ENCODE peak calls at places on chromosome 5, in five cellular contexts. One of them, this sample, is unnamed.

GRCh38 chr5:29321591-29321990 is 1871.9 kb upstream of the CDH6 start:
- DNase-seq in HFF-Myc: no peak
- DNase-seq in lung: no peak
- DNase-seq in activated CD8-positive, alpha-beta T cell treated with anti-CD3 and anti-CD28 coated beads, Interleukin-2, amount 10 ng/mL, durations not matched to agents 7 days and 5 days: no peak
- DNase-seq in fibroblast of the aortic adventitia: no peak
- DNase-seq in this sample: no peak

GRCh38 chr5:76735762-76736545 is 20.0 kb downstream of the F2R start:
- DNase-seq in HFF-Myc: no peak
- DNase-seq in lung: no peak
- DNase-seq in activated CD8-positive, alpha-beta T cell treated with anti-CD3 and anti-CD28 coated beads, Interleukin-2, amount 10 ng/mL, durations not matched to agents 7 days and 5 days: no peak
- DNase-seq in fibroblast of the aortic adventitia: no peak
- DNase-seq in this sample: no peak

GRCh38 chr5:150448960-150449490 is 514 bp downstream of the RPS14 start:
- DNase-seq in HFF-Myc: no peak
- DNase-seq in lung: no peak
- DNase-seq in activated CD8-positive, alpha-beta T cell treated with anti-CD3 and anti-CD28 coated beads, Interleukin-2, amount 10 ng/mL, durations not matched to agents 7 days and 5 days: peak
- DNase-seq in fibroblast of the aortic adventitia: peak
- DNase-seq in this sample: no peak

GRCh38 chr5:78211052-78211451 is 83.4 kb downstream of the AP3B1 start:
- DNase-seq in HFF-Myc: no peak
- DNase-seq in lung: no peak
- DNase-seq in activated CD8-positive, alpha-beta T cell treated with anti-CD3 and anti-CD28 coated beads, Interleukin-2, amount 10 ng/mL, durations not matched to agents 7 days and 5 days: no peak
- DNase-seq in fibroblast of the aortic adventitia: no peak
- DNase-seq in this sample: no peak

GRCh38 chr5:18920966-18921365 is 1067.0 kb downstream of the CDH18 start:
- DNase-seq in HFF-Myc: no peak
- DNase-seq in lung: no peak
- DNase-seq in activated CD8-positive, alpha-beta T cell treated with anti-CD3 and anti-CD28 coated beads, Interleukin-2, amount 10 ng/mL, durations not matched to agents 7 days and 5 days: no peak
- DNase-seq in fibroblast of the aortic adventitia: no peak
- DNase-seq in this sample: no peak

GRCh38 chr5:2000591-2000990 is 117.9 kb upstream of the IRX4 start:
- DNase-seq in HFF-Myc: no peak
- DNase-seq in lung: peak
- DNase-seq in activated CD8-positive, alpha-beta T cell treated with anti-CD3 and anti-CD28 coated beads, Interleukin-2, amount 10 ng/mL, durations not matched to agents 7 days and 5 days: no peak
- DNase-seq in fibroblast of the aortic adventitia: no peak
- DNase-seq in this sample: no peak

GRCh38 chr5:159135896-159136531 is 36.3 kb upstream of the EBF1 start:
- DNase-seq in HFF-Myc: peak
- DNase-seq in lung: no peak
- DNase-seq in activated CD8-positive, alpha-beta T cell treated with anti-CD3 and anti-CD28 coated beads, Interleukin-2, amount 10 ng/mL, durations not matched to agents 7 days and 5 days: no peak
- DNase-seq in fibroblast of the aortic adventitia: peak
- DNase-seq in this sample: no peak

GRCh38 chr5:119255571-119256356 is 100.1 kb upstream of the TNFAIP8 start:
- DNase-seq in HFF-Myc: no peak
- DNase-seq in lung: no peak
- DNase-seq in activated CD8-positive, alpha-beta T cell treated with anti-CD3 and anti-CD28 coated beads, Interleukin-2, amount 10 ng/mL, durations not matched to agents 7 days and 5 days: no peak
- DNase-seq in fibroblast of the aortic adventitia: no peak
- DNase-seq in this sample: no peak

GRCh38 chr5:400282-401215 is 42.4 kb upstream of the EXOC3 start:
- DNase-seq in HFF-Myc: peak
- DNase-seq in lung: no peak
- DNase-seq in activated CD8-positive, alpha-beta T cell treated with anti-CD3 and anti-CD28 coated beads, Interleukin-2, amount 10 ng/mL, durations not matched to agents 7 days and 5 days: peak
- DNase-seq in fibroblast of the aortic adventitia: peak
- DNase-seq in this sample: no peak

GRCh38 chr5:165325201-165325600 is 1819.8 kb downstream of the MAT2B start:
- DNase-seq in HFF-Myc: no peak
- DNase-seq in lung: no peak
- DNase-seq in activated CD8-positive, alpha-beta T cell treated with anti-CD3 and anti-CD28 coated beads, Interleukin-2, amount 10 ng/mL, durations not matched to agents 7 days and 5 days: no peak
- DNase-seq in fibroblast of the aortic adventitia: peak
- DNase-seq in this sample: no peak

GRCh38 chr5:175922192-175922885 is 45.8 kb downstream of the THOC3 start:
- DNase-seq in HFF-Myc: peak
- DNase-seq in lung: no peak
- DNase-seq in activated CD8-positive, alpha-beta T cell treated with anti-CD3 and anti-CD28 coated beads, Interleukin-2, amount 10 ng/mL, durations not matched to agents 7 days and 5 days: no peak
- DNase-seq in fibroblast of the aortic adventitia: peak
- DNase-seq in this sample: no peak

GRCh38 chr5:159508344-159508743 is 178.1 kb upstream of the IL12B start:
- DNase-seq in HFF-Myc: no peak
- DNase-seq in lung: no peak
- DNase-seq in activated CD8-positive, alpha-beta T cell treated with anti-CD3 and anti-CD28 coated beads, Interleukin-2, amount 10 ng/mL, durations not matched to agents 7 days and 5 days: no peak
- DNase-seq in fibroblast of the aortic adventitia: peak
- DNase-seq in this sample: no peak

GRCh38 chr5:67085616-67086015 is 111.0 kb downstream of the CD180 start:
- DNase-seq in HFF-Myc: no peak
- DNase-seq in lung: no peak
- DNase-seq in activated CD8-positive, alpha-beta T cell treated with anti-CD3 and anti-CD28 coated beads, Interleukin-2, amount 10 ng/mL, durations not matched to agents 7 days and 5 days: no peak
- DNase-seq in fibroblast of the aortic adventitia: no peak
- DNase-seq in this sample: no peak

GRCh38 chr5:179235416-179236400 is 109.6 kb downstream of the ADAMTS2 start:
- DNase-seq in HFF-Myc: no peak
- DNase-seq in lung: no peak
- DNase-seq in activated CD8-positive, alpha-beta T cell treated with anti-CD3 and anti-CD28 coated beads, Interleukin-2, amount 10 ng/mL, durations not matched to agents 7 days and 5 days: no peak
- DNase-seq in fibroblast of the aortic adventitia: no peak
- DNase-seq in this sample: no peak

GRCh38 chr5:74895906-74896305 is 29.7 kb upstream of the FAM169A start:
- DNase-seq in HFF-Myc: peak
- DNase-seq in lung: peak
- DNase-seq in activated CD8-positive, alpha-beta T cell treated with anti-CD3 and anti-CD28 coated beads, Interleukin-2, amount 10 ng/mL, durations not matched to agents 7 days and 5 days: no peak
- DNase-seq in fibroblast of the aortic adventitia: peak
- DNase-seq in this sample: peak

GRCh38 chr5:107248065-107248695 is 422.6 kb downstream of the EFNA5 start:
- DNase-seq in HFF-Myc: peak
- DNase-seq in lung: peak
- DNase-seq in activated CD8-positive, alpha-beta T cell treated with anti-CD3 and anti-CD28 coated beads, Interleukin-2, amount 10 ng/mL, durations not matched to agents 7 days and 5 days: peak
- DNase-seq in fibroblast of the aortic adventitia: peak
- DNase-seq in this sample: peak

GRCh38 chr5:101543780-101544179 is 640.7 kb upstream of the ST8SIA4 start:
- DNase-seq in HFF-Myc: no peak
- DNase-seq in lung: no peak
- DNase-seq in activated CD8-positive, alpha-beta T cell treated with anti-CD3 and anti-CD28 coated beads, Interleukin-2, amount 10 ng/mL, durations not matched to agents 7 days and 5 days: no peak
- DNase-seq in fibroblast of the aortic adventitia: no peak
- DNase-seq in this sample: no peak

GRCh38 chr5:72720205-72720604 is 96.3 kb upstream of the TNPO1 start:
- DNase-seq in HFF-Myc: no peak
- DNase-seq in lung: no peak
- DNase-seq in activated CD8-positive, alpha-beta T cell treated with anti-CD3 and anti-CD28 coated beads, Interleukin-2, amount 10 ng/mL, durations not matched to agents 7 days and 5 days: no peak
- DNase-seq in fibroblast of the aortic adventitia: no peak
- DNase-seq in this sample: no peak

GRCh38 chr5:61817472-61818326 is 485.6 kb downstream of the ZSWIM6 start:
- DNase-seq in HFF-Myc: no peak
- DNase-seq in lung: no peak
- DNase-seq in activated CD8-positive, alpha-beta T cell treated with anti-CD3 and anti-CD28 coated beads, Interleukin-2, amount 10 ng/mL, durations not matched to agents 7 days and 5 days: no peak
- DNase-seq in fibroblast of the aortic adventitia: peak
- DNase-seq in this sample: peak

GRCh38 chr5:148966348-148966747 is 96.5 kb downstream of the SH3TC2 start:
- DNase-seq in HFF-Myc: no peak
- DNase-seq in lung: peak
- DNase-seq in activated CD8-positive, alpha-beta T cell treated with anti-CD3 and anti-CD28 coated beads, Interleukin-2, amount 10 ng/mL, durations not matched to agents 7 days and 5 days: no peak
- DNase-seq in fibroblast of the aortic adventitia: no peak
- DNase-seq in this sample: peak

GRCh38 chr5:169050146-169050571 is 250.8 kb downstream of the SLIT3 start:
- DNase-seq in HFF-Myc: no peak
- DNase-seq in lung: no peak
- DNase-seq in activated CD8-positive, alpha-beta T cell treated with anti-CD3 and anti-CD28 coated beads, Interleukin-2, amount 10 ng/mL, durations not matched to agents 7 days and 5 days: no peak
- DNase-seq in fibroblast of the aortic adventitia: peak
- DNase-seq in this sample: no peak

GRCh38 chr5:91219141-91219802 is 163.8 kb downstream of the ARRDC3 start:
- DNase-seq in HFF-Myc: no peak
- DNase-seq in lung: peak
- DNase-seq in activated CD8-positive, alpha-beta T cell treated with anti-CD3 and anti-CD28 coated beads, Interleukin-2, amount 10 ng/mL, durations not matched to agents 7 days and 5 days: no peak
- DNase-seq in fibroblast of the aortic adventitia: peak
- DNase-seq in this sample: peak

GRCh38 chr5:107605596-107606125 is 65.1 kb downstream of the EFNA5 start:
- DNase-seq in HFF-Myc: no peak
- DNase-seq in lung: no peak
- DNase-seq in activated CD8-positive, alpha-beta T cell treated with anti-CD3 and anti-CD28 coated beads, Interleukin-2, amount 10 ng/mL, durations not matched to agents 7 days and 5 days: no peak
- DNase-seq in fibroblast of the aortic adventitia: no peak
- DNase-seq in this sample: peak

GRCh38 chr5:176533894-176534611 is 3.1 kb downstream of the RNF44 start:
- DNase-seq in HFF-Myc: no peak
- DNase-seq in lung: no peak
- DNase-seq in activated CD8-positive, alpha-beta T cell treated with anti-CD3 and anti-CD28 coated beads, Interleukin-2, amount 10 ng/mL, durations not matched to agents 7 days and 5 days: peak
- DNase-seq in fibroblast of the aortic adventitia: peak
- DNase-seq in this sample: peak

GRCh38 chr5:143031781-143032724 is 261.9 kb downstream of the ARHGAP26 start:
- DNase-seq in HFF-Myc: no peak
- DNase-seq in lung: no peak
- DNase-seq in activated CD8-positive, alpha-beta T cell treated with anti-CD3 and anti-CD28 coated beads, Interleukin-2, amount 10 ng/mL, durations not matched to agents 7 days and 5 days: no peak
- DNase-seq in fibroblast of the aortic adventitia: no peak
- DNase-seq in this sample: no peak

GRCh38 chr5:107618233-107618632 is 52.5 kb downstream of the EFNA5 start:
- DNase-seq in HFF-Myc: no peak
- DNase-seq in lung: no peak
- DNase-seq in activated CD8-positive, alpha-beta T cell treated with anti-CD3 and anti-CD28 coated beads, Interleukin-2, amount 10 ng/mL, durations not matched to agents 7 days and 5 days: no peak
- DNase-seq in fibroblast of the aortic adventitia: no peak
- DNase-seq in this sample: no peak

GRCh38 chr5:129619782-129620181 is 128.1 kb upstream of the MINAR2 start:
- DNase-seq in HFF-Myc: no peak
- DNase-seq in lung: no peak
- DNase-seq in activated CD8-positive, alpha-beta T cell treated with anti-CD3 and anti-CD28 coated beads, Interleukin-2, amount 10 ng/mL, durations not matched to agents 7 days and 5 days: no peak
- DNase-seq in fibroblast of the aortic adventitia: no peak
- DNase-seq in this sample: no peak

GRCh38 chr5:61321650-61322049 is 10.4 kb upstream of the ZSWIM6 start:
- DNase-seq in HFF-Myc: no peak
- DNase-seq in lung: no peak
- DNase-seq in activated CD8-positive, alpha-beta T cell treated with anti-CD3 and anti-CD28 coated beads, Interleukin-2, amount 10 ng/mL, durations not matched to agents 7 days and 5 days: no peak
- DNase-seq in fibroblast of the aortic adventitia: no peak
- DNase-seq in this sample: no peak

GRCh38 chr5:93151121-93151520 is 429.9 kb downstream of the NR2F1-AS1 start:
- DNase-seq in HFF-Myc: no peak
- DNase-seq in lung: no peak
- DNase-seq in activated CD8-positive, alpha-beta T cell treated with anti-CD3 and anti-CD28 coated beads, Interleukin-2, amount 10 ng/mL, durations not matched to agents 7 days and 5 days: no peak
- DNase-seq in fibroblast of the aortic adventitia: peak
- DNase-seq in this sample: no peak

GRCh38 chr5:139884144-139884543 is 88.5 kb downstream of the PSD2 start:
- DNase-seq in HFF-Myc: no peak
- DNase-seq in lung: no peak
- DNase-seq in activated CD8-positive, alpha-beta T cell treated with anti-CD3 and anti-CD28 coated beads, Interleukin-2, amount 10 ng/mL, durations not matched to agents 7 days and 5 days: no peak
- DNase-seq in fibroblast of the aortic adventitia: no peak
- DNase-seq in this sample: no peak

GRCh38 chr5:73592546-73592945 is 27.0 kb downstream of the UTP15 start:
- DNase-seq in HFF-Myc: no peak
- DNase-seq in lung: no peak
- DNase-seq in activated CD8-positive, alpha-beta T cell treated with anti-CD3 and anti-CD28 coated beads, Interleukin-2, amount 10 ng/mL, durations not matched to agents 7 days and 5 days: no peak
- DNase-seq in fibroblast of the aortic adventitia: peak
- DNase-seq in this sample: no peak

GRCh38 chr5:170315154-170315553 is 17.6 kb upstream of the LCP2 start:
- DNase-seq in HFF-Myc: no peak
- DNase-seq in lung: no peak
- DNase-seq in activated CD8-positive, alpha-beta T cell treated with anti-CD3 and anti-CD28 coated beads, Interleukin-2, amount 10 ng/mL, durations not matched to agents 7 days and 5 days: no peak
- DNase-seq in fibroblast of the aortic adventitia: peak
- DNase-seq in this sample: peak

GRCh38 chr5:98784411-98784810 is 10.9 kb downstream of the RGMB start:
- DNase-seq in HFF-Myc: no peak
- DNase-seq in lung: no peak
- DNase-seq in activated CD8-positive, alpha-beta T cell treated with anti-CD3 and anti-CD28 coated beads, Interleukin-2, amount 10 ng/mL, durations not matched to agents 7 days and 5 days: no peak
- DNase-seq in fibroblast of the aortic adventitia: no peak
- DNase-seq in this sample: no peak

This sample was measured in thyroid gland.